ENCODE peak calls at places on chromosomes 2 and 18, in nine cellular contexts. K, Q, X, I, O, H, F, N and W are unnamed samples.

GRCh38 chr18:5627756-5628511 is 84.1 kb upstream of the EPB41L3 start:
- DNase-seq in K (no peak), N (no peak), I (no peak), H (no peak), Q (no peak), F (no peak), X (no peak), O (no peak), W (no peak)

GRCh38 chr2:11998218-11998617 is 251.8 kb downstream of the LPIN1 start:
- DNase-seq in Q (no peak), I (peak; percentile 30), N (no peak), F (no peak), H (no peak), K (peak; percentile 37), X (no peak), O (no peak), W (peak; percentile 50)

GRCh38 chr2:39732492-39732891 is 46.6 kb downstream of the THUMPD2 start:
- DNase-seq in X (no peak), K (peak; percentile 3), O (no peak), I (no peak), H (no peak), N (no peak), Q (no peak), F (no peak), W (no peak)

GRCh38 chr2:209387389-209387788 is 36.5 kb upstream of the MAP2 start:
- DNase-seq in N (peak; percentile 51), Q (no peak), F (no peak), X (no peak), H (peak; percentile 55), O (peak; percentile 35), I (no peak), K (no peak), W (no peak)

GRCh38 chr2:233556756-233557736 is 9.5 kb downstream of the USP40 start:
- DNase-seq in H (no peak), O (no peak), Q (peak; percentile 84), X (peak; percentile 81), K (peak; percentile 58), I (peak; percentile 47), N (no peak), F (no peak), W (peak; percentile 44)

GRCh38 chr2:118535171-118535817 is 312.2 kb downstream of the EN1 start:
- DNase-seq in Q (no peak), X (no peak), K (no peak), F (no peak), O (no peak), H (no peak), N (no peak), I (no peak), W (no peak)

GRCh38 chr2:192236136-192236535 is 41.4 kb upstream of the TMEFF2 start:
- DNase-seq in X (no peak), H (no peak), K (peak; percentile 71), Q (no peak), I (peak; percentile 1), F (no peak), N (no peak), O (no peak), W (peak; percentile 18)

GRCh38 chr2:170845343-170845742 is 28.7 kb downstream of the GAD1 start:
- DNase-seq in H (no peak), K (no peak), X (no peak), F (no peak), O (no peak), I (no peak), N (no peak), Q (peak; percentile 58), W (no peak)

GRCh38 chr2:152508446-152508845 is 173.5 kb downstream of the FMNL2 start:
- DNase-seq in Q (peak; percentile 34), K (peak; percentile 72), H (no peak), N (no peak), X (peak; percentile 43), I (no peak), F (no peak), O (no peak), W (peak; percentile 78)

GRCh38 chr2:10400568-10400977 is 47.6 kb downstream of the ODC1 start:
- DNase-seq in I (no peak), Q (no peak), O (no peak), N (peak; percentile 82), H (peak; percentile 86), F (no peak), K (no peak), X (no peak), W (no peak)

GRCh38 chr2:96816836-96817702 is 1.0 kb downstream of the CNNM3 start:
- DNase-seq in H (no peak), Q (peak; percentile 25), K (peak; percentile 39), I (no peak), N (no peak), X (no peak), F (no peak), O (no peak), W (peak; percentile 9)

DNA sequence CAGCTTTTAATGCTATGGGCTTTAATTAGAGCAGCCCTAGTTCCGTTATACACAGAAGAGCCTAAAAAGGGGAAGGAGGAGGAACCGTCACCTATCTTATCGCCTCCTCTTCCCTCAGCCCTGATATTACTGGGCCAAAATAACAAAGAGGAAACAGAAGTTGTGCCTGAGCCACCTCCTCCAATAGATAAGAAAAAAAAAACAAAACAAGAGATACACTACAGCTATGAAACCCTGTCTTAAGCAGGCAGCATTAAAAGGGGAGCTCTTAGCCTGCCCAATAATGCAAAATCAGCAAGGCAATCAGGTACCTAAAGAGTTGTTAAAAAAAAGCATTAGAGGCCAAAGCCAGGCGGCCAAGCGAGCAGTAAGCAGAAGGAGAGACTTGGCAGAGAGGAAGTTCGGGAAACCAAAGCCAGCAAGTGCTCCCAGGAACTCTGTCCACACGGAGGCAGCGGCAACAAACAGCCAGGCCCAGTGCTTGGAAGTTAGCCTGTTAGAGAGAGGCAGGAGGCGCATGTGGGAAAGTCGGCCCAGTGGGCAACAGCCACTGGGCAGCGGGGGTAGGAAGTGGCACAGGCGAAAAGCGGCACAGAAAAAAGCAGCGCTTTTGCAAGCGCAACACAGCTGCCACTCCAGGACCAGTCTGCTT is 41.8 kb upstream of the PDK1 start:
- DNase-seq in F (no peak), K (no peak), N (no peak), H (peak; percentile 51), Q (no peak), I (no peak), X (no peak), O (no peak), W (no peak)
- TF ChIP-seq CTCF in F (no peak), K (no peak), N (no peak), H (no peak), Q (no peak), I (no peak), X (no peak), O (no peak), W (no peak)

GRCh38 chr18:13136056-13136688 is 82.4 kb upstream of the LDLRAD4 start:
- DNase-seq in I (no peak), H (peak; percentile 81), O (no peak), Q (no peak), N (no peak), K (peak; percentile 11), F (no peak), X (peak; percentile 24), W (no peak)
- H3K4me3 ChIP-seq in I (peak overlapping the region; percentile 54), H (peak overlapping the region; percentile 59), O (peak overlapping the region; percentile 78), Q (no peak overlapping the region), N (peak overlapping the region; percentile 73), K (peak overlapping the region; percentile 57), F (peak overlapping the region; percentile 59), X (peak overlapping the region; percentile 48), W (peak overlapping the region; percentile 52)

GRCh38 chr2:49616800-49617199 is 462.5 kb upstream of the FSHR start:
- DNase-seq in K (peak; percentile 26), Q (peak; percentile 44), O (no peak), F (no peak), X (peak; percentile 38), I (no peak), N (no peak), H (no peak), W (no peak)
- TF ChIP-seq CTCF in K (peak; percentile 27), Q (peak; percentile 39), O (peak; percentile 6), F (no peak), X (peak; percentile 45), I (peak; percentile 20), N (peak; percentile 50), H (no peak), W (peak; percentile 18)

DNA sequence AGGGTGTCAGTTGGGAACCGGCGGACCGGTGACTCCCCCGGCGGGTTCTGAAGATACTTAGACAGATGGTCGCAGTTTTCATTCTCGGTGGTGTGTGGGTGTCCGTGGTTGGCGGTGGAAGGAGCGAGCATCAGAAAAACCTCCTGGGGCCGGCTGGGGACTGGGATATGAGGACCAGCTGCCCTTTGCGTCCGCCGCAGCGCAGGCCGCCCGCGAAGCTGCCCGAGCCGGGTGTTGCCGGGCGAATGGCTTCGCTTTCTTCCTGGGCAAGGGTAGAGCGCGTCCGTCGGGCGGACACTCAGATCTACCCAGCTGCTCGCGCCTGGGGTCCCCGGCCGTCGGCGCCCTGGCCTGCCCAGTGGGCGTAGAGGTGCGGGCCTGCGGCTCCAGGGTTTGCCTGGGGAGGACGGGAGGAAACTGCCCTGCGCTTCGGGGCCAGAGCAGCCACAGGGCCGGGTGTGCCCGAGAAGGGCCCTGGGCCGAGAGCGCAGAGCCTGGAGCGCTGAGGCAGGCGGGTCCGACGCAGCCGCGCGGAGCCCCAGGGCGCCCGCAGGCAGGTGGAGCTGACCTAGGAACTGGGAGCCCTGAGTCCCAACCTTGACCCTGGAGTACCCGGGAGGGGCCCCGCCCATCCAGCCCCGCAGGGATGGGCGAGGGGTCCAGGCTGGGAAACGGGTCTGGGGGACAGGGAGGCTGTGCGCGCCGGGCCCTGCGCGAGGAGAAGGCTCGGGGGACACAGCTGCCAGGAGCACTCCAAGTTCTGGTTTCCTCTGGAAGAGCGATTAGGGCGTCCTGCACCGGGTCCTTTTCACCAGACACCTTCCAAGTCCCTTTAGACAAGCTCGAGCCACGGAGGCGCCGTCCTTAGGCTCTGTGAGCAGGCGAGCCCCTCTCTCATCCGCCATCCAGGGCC is 1.3 kb downstream of the TWIST2 start:
- DNase-seq in I (no peak), Q (no peak), K (peak; percentile 54), H (no peak), N (no peak), O (no peak), F (no peak), X (peak; percentile 36), W (peak; percentile 7)
- H3K4me3 ChIP-seq in I (peak overlapping the region; percentile 100), Q (peak overlapping the region; percentile 94), K (peak overlapping the region; percentile 85), H (peak overlapping the region; percentile 54), N (peak overlapping the region; percentile 58), O (peak overlapping the region; percentile 61), F (peak overlapping the region; percentile 61), X (peak overlapping the region; percentile 54), W (peak overlapping the region; percentile 87)

GRCh38 chr2:197599285-197599965 is 76.0 kb downstream of the RFTN2 start:
- DNase-seq in I (no peak), N (no peak), X (peak; percentile 77), F (no peak), O (no peak), K (peak; percentile 69), Q (peak; percentile 76), H (no peak), W (peak; percentile 6)
- TF ChIP-seq CTCF in I (peak; percentile 37), N (peak; percentile 22), X (peak; percentile 72), F (no peak), O (peak; percentile 12), K (peak; percentile 49), Q (peak; percentile 23), H (peak; percentile 34), W (peak; percentile 49)

DNA sequence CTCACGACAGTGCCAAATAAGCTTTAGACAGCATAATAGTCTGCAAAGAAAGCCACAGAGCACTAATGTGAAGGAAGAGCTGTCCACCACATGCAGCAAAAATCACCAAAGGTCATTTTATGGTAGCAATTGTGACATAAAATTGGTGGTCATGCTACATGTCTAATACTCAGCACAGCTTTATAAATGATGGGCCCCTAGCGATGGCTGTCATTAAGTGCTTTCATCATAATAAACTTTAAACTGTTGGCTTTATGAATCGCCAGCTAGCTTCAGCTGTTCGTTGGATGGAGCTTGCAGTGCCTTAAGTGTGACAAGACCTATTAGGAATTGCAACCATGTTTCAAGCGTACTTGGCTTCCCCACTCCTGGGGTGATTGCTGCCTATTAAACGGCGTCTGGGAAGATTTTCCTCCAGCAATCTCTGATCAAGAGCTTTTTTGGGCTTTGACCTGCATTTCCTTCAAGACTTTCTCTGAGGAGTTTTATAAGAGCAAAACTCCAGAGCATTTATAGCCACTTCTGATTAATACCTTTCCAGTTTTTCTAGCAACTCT is 164.5 kb upstream of the SIX3 start:
- DNase-seq in K (no peak), I (no peak), N (no peak), Q (no peak), H (no peak), O (no peak), X (no peak), F (no peak), W (no peak)
- H3K4me3 ChIP-seq in K (no peak overlapping the region), I (no peak overlapping the region), N (peak overlapping the region; percentile 10), Q (no peak overlapping the region), H (no peak overlapping the region), O (no peak overlapping the region), X (no peak overlapping the region), F (no peak overlapping the region), W (no peak overlapping the region)